ENCODE peak calls at places on chromosome 2, in four cellular contexts. B is H1, L is K562, Y is WTC11. K is an unnamed sample.

GRCh38 chr2:39547811-39548719 is 111.0 kb upstream of the MAP4K3 start:
- DNase-seq in B (no peak), L (no peak), Y (no peak), K (no peak)

GRCh38 chr2:68435605-68436004 is 31.5 kb downstream of the FBXO48 start:
- DNase-seq in B (no peak), L (no peak), Y (no peak), K (no peak)

GRCh38 chr2:217086038-217086522 is 226.2 kb upstream of the TNP1 start:
- DNase-seq in B (no peak), L (no peak), Y (no peak), K (no peak)

GRCh38 chr2:232649033-232649432 is 15.6 kb downstream of the EFHD1 start:
- DNase-seq in B (no peak), L (no peak), Y (no peak), K (no peak)

GRCh38 chr2:66481100-66481549 is 46.2 kb downstream of the MEIS1 start:
- DNase-seq in B (no peak), L (peak; percentile 50), Y (no peak), K (no peak)

GRCh38 chr2:47595115-47595514 is 187.8 kb upstream of the MSH6 start:
- DNase-seq in B (no peak), L (no peak), Y (no peak), K (no peak)

GRCh38 chr2:217451634-217452033 is 551.2 kb downstream of the TNS1 start:
- DNase-seq in B (no peak), L (no peak), Y (no peak), K (no peak)

GRCh38 chr2:28950941-28951630 is 30.0 kb upstream of the TOGARAM2 start:
- DNase-seq in B (no peak), L (no peak), Y (no peak), K (no peak)

GRCh38 chr2:222701709-222702108 is 30.3 kb downstream of the MOGAT1 start:
- DNase-seq in B (no peak), L (no peak), Y (no peak), K (no peak)

GRCh38 chr2:238745997-238746396 is 101.9 kb upstream of the TWIST2 start:
- DNase-seq in B (no peak), L (no peak), Y (no peak), K (no peak)

GRCh38 chr2:124753842-124754241 is 728.8 kb downstream of the CNTNAP5 start:
- DNase-seq in B (no peak), L (no peak), Y (peak; percentile 16), K (no peak)

GRCh38 chr2:36564377-36564930 is 33.5 kb downstream of the FEZ2 start:
- DNase-seq in B (no peak), L (no peak), Y (no peak), K (no peak)

GRCh38 chr2:163266772-163267171 is 428.2 kb upstream of the KCNH7 start:
- DNase-seq in B (no peak), L (no peak), Y (no peak), K (no peak)

GRCh38 chr2:20478961-20479360 is 32.1 kb downstream of the RHOB start:
- DNase-seq in B (no peak), L (no peak), Y (no peak), K (no peak)

GRCh38 chr2:84613082-84613481 is 96.8 kb downstream of the DNAH6 start:
- DNase-seq in B (no peak), L (no peak), Y (no peak), K (no peak)

GRCh38 chr2:88641330-88641729 is 14.1 kb upstream of the EIF2AK3 start:
- DNase-seq in B (no peak), L (no peak), Y (no peak), K (no peak)

GRCh38 chr2:165018207-165018606 is 62.9 kb upstream of the SLC38A11 start:
- DNase-seq in B (no peak), L (no peak), Y (peak; percentile 27), K (peak; percentile 12)

GRCh38 chr2:29108225-29108624 is 7.0 kb upstream of the CLIP4 start:
- DNase-seq in B (no peak), L (no peak), Y (no peak), K (no peak)

GRCh38 chr2:237815637-237816036 is 17.1 kb downstream of the RBM44 start:
- DNase-seq in B (no peak), L (no peak), Y (no peak), K (no peak)

GRCh38 chr2:222797308-222797707 is 63.5 kb upstream of the ACSL3 start:
- DNase-seq in B (no peak), L (peak; percentile 10), Y (no peak), K (peak; percentile 43)

GRCh38 chr2:8694737-8695136 is 12.9 kb downstream of the ID2 start:
- DNase-seq in B (no peak), L (no peak), Y (no peak), K (no peak)

GRCh38 chr2:99984781-99985525 is 157.4 kb downstream of the AFF3 start:
- DNase-seq in B (no peak), L (no peak), Y (no peak), K (peak; percentile 65)

GRCh38 chr2:186641807-186642321 is 52.0 kb upstream of the FAM171B start:
- DNase-seq in B (no peak), L (no peak), Y (no peak), K (peak; percentile 56)

GRCh38 chr2:139940701-139941100 is 1160.5 kb upstream of the NXPH2 start:
- DNase-seq in B (no peak), L (no peak), Y (no peak), K (no peak)

GRCh38 chr2:222655406-222655747 is 515 bp downstream of the FARSB start:
- DNase-seq in B (no peak), L (no peak), Y (no peak), K (no peak)

GRCh38 chr2:165691615-165692014 is 102.4 kb downstream of the GALNT3 start:
- DNase-seq in B (peak; percentile 59), L (no peak), Y (peak; percentile 57), K (no peak)

GRCh38 chr2:134362152-134362653 is 108.3 kb downstream of the MGAT5 start:
- DNase-seq in B (no peak), L (no peak), Y (no peak), K (no peak)

GRCh38 chr2:160269803-160270570 is 69.9 kb upstream of the ITGB6 start:
- DNase-seq in B (peak; percentile 85), L (peak; percentile 50), Y (peak; percentile 79), K (peak; percentile 76)

GRCh38 chr2:9178110-9178904 is 28.3 kb upstream of the ASAP2 start:
- DNase-seq in B (no peak), L (no peak), Y (no peak), K (no peak)

GRCh38 chr2:73852020-73852419 is 23.3 kb downstream of the STAMBP start:
- DNase-seq in B (no peak), L (no peak), Y (no peak), K (no peak)

GRCh38 chr2:69138793-69139510 is 126.0 kb downstream of the ANTXR1 start:
- DNase-seq in B (no peak), L (no peak), Y (no peak), K (no peak)

GRCh38 chr2:150357770-150358467 is 129.5 kb downstream of the RND3 start:
- DNase-seq in B (no peak), L (no peak), Y (no peak), K (no peak)

GRCh38 chr2:214713080-214713830 is 96.2 kb downstream of the BARD1 start:
- DNase-seq in B (no peak), L (no peak), Y (no peak), K (no peak)

GRCh38 chr2:96527052-96527964 is 9.2 kb upstream of the ARID5A start:
- DNase-seq in B (peak; percentile 75), L (no peak), Y (peak; percentile 59), K (peak; percentile 56)

GRCh38 chr2:238132463-238133450 is 5.7 kb upstream of the KLHL30 start:
- DNase-seq in B (no peak), L (no peak), Y (no peak), K (no peak)

DNA sequence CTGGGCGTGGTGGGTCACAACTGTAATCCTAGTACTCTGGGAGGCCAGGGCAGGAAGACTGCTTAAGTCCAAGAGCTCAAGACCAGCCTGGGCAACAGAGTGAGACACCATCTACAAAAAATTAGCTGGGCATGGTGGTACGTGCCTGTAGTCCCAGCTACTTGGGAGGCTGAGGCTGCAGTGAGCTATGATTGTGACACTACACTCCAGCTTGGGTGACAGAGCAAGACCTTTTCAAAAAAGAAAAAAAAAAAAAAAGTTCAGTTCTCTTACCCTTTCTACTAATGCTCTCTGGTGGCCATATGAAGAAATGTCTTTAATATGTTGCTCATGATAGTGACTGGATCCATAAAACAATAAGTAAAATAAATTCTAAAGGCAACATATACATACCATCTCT is 14.9 kb downstream of the TYW5 start:
- DNase-seq in B (no peak), L (no peak), Y (no peak), K (peak; percentile 14)
- TF ChIP-seq TEAD4 in B (no peak), L (no peak), Y (no peak), K (no peak)

DNA sequence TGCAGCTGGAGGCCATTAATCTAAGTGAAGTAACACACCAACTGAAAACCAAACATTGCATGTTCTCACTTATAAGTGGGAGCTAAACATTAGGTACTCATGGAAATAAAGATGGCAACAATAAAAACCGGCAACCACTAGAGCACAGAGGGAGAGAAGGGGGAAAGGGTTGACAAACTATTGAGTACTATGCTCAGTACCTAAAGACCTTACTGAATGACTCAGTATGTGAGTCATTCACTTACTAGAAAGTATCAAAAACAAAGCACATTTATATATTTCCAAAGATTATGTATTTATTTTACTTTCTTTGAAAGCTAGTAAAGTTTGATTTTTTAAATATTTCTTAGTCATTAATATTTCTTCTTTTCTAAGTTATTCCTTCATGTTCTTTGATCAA is 48.9 kb downstream of the ZNF385B start:
- DNase-seq in B (no peak), L (no peak), Y (no peak), K (no peak)
- TF ChIP-seq TEAD4 in B (no peak), L (no peak), Y (no peak), K (no peak)

DNA sequence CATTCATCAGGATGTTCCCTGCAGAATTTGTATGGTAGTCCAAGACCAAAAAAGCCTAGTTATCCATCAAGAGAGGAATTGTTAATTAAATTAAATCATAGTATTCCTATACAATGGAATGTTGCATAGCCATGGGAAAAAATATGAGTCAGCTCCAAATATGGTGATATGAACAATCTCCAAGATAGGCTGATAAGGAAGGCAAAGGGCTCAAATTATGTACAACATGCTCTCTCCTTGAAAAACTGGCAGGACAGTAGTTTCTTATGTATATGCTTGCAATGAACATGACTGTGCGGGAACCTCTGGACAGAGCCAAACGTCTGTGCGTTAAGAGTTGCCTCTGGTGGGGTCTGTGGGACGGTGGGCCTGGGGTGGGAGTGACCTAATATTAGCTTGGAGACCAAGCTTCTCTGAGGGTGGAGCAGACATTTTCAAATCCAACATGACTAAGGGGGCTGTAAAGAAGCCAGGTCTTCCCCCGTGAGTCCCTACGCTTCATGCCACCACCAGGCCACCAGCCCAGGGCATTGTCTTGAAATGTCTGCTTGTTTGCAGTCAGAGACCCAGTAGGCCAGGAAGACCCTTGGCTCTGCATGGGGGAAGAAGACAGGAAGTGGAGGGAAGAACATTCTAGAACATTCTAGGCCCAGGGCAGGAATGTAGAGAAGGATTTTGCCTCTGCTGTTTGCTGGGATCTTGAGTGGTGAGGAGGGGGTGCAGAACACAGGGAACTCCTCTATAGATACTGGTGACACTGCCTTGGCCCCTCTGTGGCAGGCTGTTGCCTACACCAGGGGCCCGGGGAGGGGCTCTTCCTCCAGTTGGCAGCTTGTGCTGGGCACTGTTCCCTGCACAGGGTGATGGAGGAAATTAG is 244.0 kb upstream of the HS6ST1 start:
- DNase-seq in B (no peak), L (no peak), Y (no peak), K (no peak)
- TF ChIP-seq TEAD4 in B (no peak), L (no peak), Y (no peak), K (no peak)

DNA sequence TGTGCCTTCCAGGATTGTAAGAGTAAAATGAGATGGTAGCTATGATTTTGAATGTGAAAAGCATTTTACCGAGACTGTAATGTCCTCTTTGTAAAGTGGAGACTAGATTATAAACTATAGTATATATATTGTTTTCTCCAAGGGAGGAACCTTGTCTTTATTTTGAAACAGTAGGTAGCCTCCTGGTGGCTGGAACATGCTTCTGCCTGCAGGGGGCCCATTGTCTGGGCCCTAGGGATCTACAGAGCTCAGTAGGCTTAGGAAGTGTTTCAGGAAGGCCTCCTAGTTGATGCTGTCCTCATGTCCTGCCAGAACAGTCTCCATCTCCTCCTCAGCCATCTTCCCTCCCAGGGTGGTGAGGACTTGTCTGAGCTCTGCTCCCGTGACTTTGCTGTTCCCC is 3.0 kb downstream of the PIKFYVE start:
- DNase-seq in B (no peak), L (no peak), Y (no peak), K (no peak)
- TF ChIP-seq TEAD4 in B (no peak), L (no peak), Y (no peak), K (no peak)

K was measured in SK-N-SH.